ENCODE peak calls at places on chromosomes 7 and 10, in four cellular contexts. N is RPMI7951, O is NAMALWA, V is ACHN. R is an unnamed sample.

GRCh38 chr10:96014473-96015102 is 28.8 kb upstream of the CCNJ start:
- DNase-seq in O (no peak), V (no peak), N (no peak), R (no peak)

GRCh38 chr7:124261710-124262109 is 228.8 kb upstream of the TMEM229A start:
- DNase-seq in O (no peak), V (no peak), N (no peak), R (no peak)

GRCh38 chr10:61397175-61397986 is 55.8 kb downstream of the TMEM26 start:
- DNase-seq in V (peak), N (peak), O (peak), R (peak)

GRCh38 chr10:3805227-3805790 is 20.3 kb upstream of the KLF6 start:
- DNase-seq in N (peak), V (peak), O (peak), R (peak)

GRCh38 chr10:117654105-117654504 is 111.6 kb downstream of the EMX2 start:
- DNase-seq in V (no peak), O (no peak), N (no peak), R (no peak)

GRCh38 chr7:47651355-47652317 is 69.7 kb upstream of the TNS3 start:
- DNase-seq in V (peak), N (peak), O (no peak), R (peak)

GRCh38 chr7:45598697-45599520 is 24.7 kb downstream of the ADCY1 start:
- DNase-seq in O (no peak), N (no peak), V (no peak), R (no peak)

GRCh38 chr10:128084364-128084763 is 41.9 kb downstream of the MKI67 start:
- DNase-seq in O (no peak), N (no peak), V (no peak), R (no peak)

GRCh38 chr10:130740788-130741785 is 570.4 kb downstream of the TCERG1L start:
- DNase-seq in V (no peak), O (no peak), N (no peak), R (no peak)

GRCh38 chr10:103192451-103193106 is 493 bp downstream of the NT5C2 start:
- DNase-seq in V (peak), N (peak), O (peak), R (peak)

GRCh38 chr7:148472406-148472805 is 118.2 kb upstream of the C7orf33 start:
- DNase-seq in O (no peak), N (no peak), V (no peak), R (no peak)

GRCh38 chr10:82953331-82953730 is 1078.3 kb downstream of the NRG3 start:
- DNase-seq in N (peak), V (no peak), O (no peak), R (no peak)

GRCh38 chr10:28975891-28976471 is 298.7 kb downstream of the BAMBI start:
- DNase-seq in V (no peak), N (peak), O (no peak), R (no peak)

GRCh38 chr10:5905854-5906507 is 15.9 kb downstream of the FBH1 start:
- DNase-seq in V (no peak), N (no peak), O (no peak), R (no peak)

GRCh38 chr7:2905027-2905426 is 60.9 kb upstream of the GNA12 start:
- DNase-seq in O (no peak), N (no peak), V (no peak), R (no peak)

GRCh38 chr7:43179393-43179792 is 66.9 kb downstream of the HECW1 start:
- DNase-seq in V (no peak), O (no peak), N (no peak), R (no peak)

GRCh38 chr7:159097661-159098423 is 46.8 kb downstream of the VIPR2 start:
- DNase-seq in V (no peak), O (no peak), N (no peak), R (no peak)

GRCh38 chr10:14654821-14655382 is 119.8 kb downstream of the FAM107B start:
- DNase-seq in O (no peak), V (no peak), N (no peak), R (no peak)

GRCh38 chr10:124039432-124040086 is 53.8 kb downstream of the CHST15 start:
- DNase-seq in N (no peak), O (no peak), V (no peak), R (no peak)

GRCh38 chr7:88566174-88566729 is 193.2 kb upstream of the ZNF804B start:
- DNase-seq in O (no peak), N (no peak), V (no peak), R (no peak)